ENCODE peak calls at places on chromosomes 11 and 22, in four cellular contexts. S is PC-3, W is dorsolateral prefrontal cortex, D is NB4. I is an unnamed sample.

GRCh38 chr22:19626666-19627065 is 87.6 kb upstream of the SEPTIN5 start:
- DNase-seq in S (no peak), W (no peak), D (no peak), I (no peak)

GRCh38 chr22:48871176-48871840 is 956.4 kb downstream of the BRD1 start:
- DNase-seq in S (no peak), W (no peak), D (no peak), I (no peak)

GRCh38 chr11:96424693-96425092 is 34.9 kb downstream of the JRKL start:
- DNase-seq in S (peak), W (no peak), D (no peak), I (peak)

GRCh38 chr11:124878497-124879228 is 13.4 kb downstream of the ROBO3 start:
- DNase-seq in S (no peak), W (no peak), D (no peak), I (no peak)

GRCh38 chr22:37765498-37765897 is 42.2 kb upstream of the GCAT start:
- DNase-seq in S (no peak), W (no peak), D (no peak), I (no peak)

GRCh38 chr11:34155057-34155758 is 49.8 kb downstream of the NAT10 start:
- DNase-seq in S (no peak), W (no peak), D (no peak), I (no peak)

GRCh38 chr22:26983311-26983710 is 325.9 kb downstream of the MIAT start:
- DNase-seq in S (no peak), W (no peak), D (no peak), I (no peak)

GRCh38 chr11:128881221-128881620 is 9.9 kb upstream of the KCNJ5 start:
- DNase-seq in S (no peak), W (no peak), D (no peak), I (no peak)

GRCh38 chr22:21446128-21446826 is 20.9 kb upstream of the TMEM191C start:
- DNase-seq in S (no peak), W (no peak), D (no peak), I (no peak)

GRCh38 chr22:38327805-38328204 is 10.6 kb upstream of the CSNK1E start:
- DNase-seq in S (peak), W (no peak), D (peak), I (peak)

GRCh38 chr11:130738618-130739017 is 177.7 kb downstream of the SNX19 start:
- DNase-seq in S (peak), W (no peak), D (no peak), I (no peak)

GRCh38 chr11:76382209-76382608 is 1.1 kb downstream of the GVQW3 start:
- DNase-seq in S (no peak), W (no peak), D (peak), I (no peak)
- H3K4me3 ChIP-seq in S (peak), W (no peak), D (peak), I (no peak)

GRCh38 chr11:32187106-32187505 is 96.2 kb downstream of the RCN1 start:
- DNase-seq in S (no peak), W (no peak), D (no peak), I (no peak)

GRCh38 chr11:32186118-32186517 is 95.2 kb downstream of the RCN1 start:
- DNase-seq in S (no peak), W (no peak), D (no peak), I (no peak)

GRCh38 chr11:32184057-32185055 is 93.5 kb downstream of the RCN1 start:
- DNase-seq in S (no peak), W (no peak), D (no peak), I (no peak)

GRCh38 chr11:32183512-32183911 is 92.6 kb downstream of the RCN1 start:
- DNase-seq in S (no peak), W (no peak), D (no peak), I (no peak)

DNA sequence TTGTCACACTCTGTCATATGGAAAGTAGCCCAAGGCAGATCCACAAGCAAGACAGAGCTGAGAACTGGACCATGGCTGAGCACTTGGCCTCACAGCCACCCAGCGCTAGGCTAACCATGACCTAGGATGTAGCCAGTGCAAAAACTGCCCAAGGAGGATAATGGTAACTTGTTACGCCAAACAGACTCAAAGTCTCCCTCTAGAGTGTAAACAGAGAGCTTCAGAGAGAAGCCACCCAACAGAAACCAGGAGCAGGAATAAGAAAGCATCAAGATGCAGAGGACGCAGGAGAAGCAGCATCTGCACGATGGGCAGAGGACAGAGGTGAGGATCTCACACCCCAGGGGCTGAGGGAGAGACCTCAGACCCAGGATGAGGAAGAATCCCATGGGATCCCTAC is 97.9 kb downstream of the RCN1 start:
- DNase-seq in S (no peak), W (no peak), D (peak), I (no peak)
- TF ChIP-seq CTCF in S (peak), W (no peak), D (no peak), I (no peak)

GRCh38 chr11:61359541-61359940 is 2.1 kb downstream of the CYB561A3 start:
- DNase-seq in S (no peak), W (no peak), D (peak), I (no peak)

GRCh38 chr11:61364012-61364396 is 1.8 kb downstream of the TMEM138 start:
- DNase-seq in S (no peak), W (no peak), D (no peak), I (no peak)

GRCh38 chr11:61361237-61361636 is 445 bp downstream of the CYB561A3 start:
- DNase-seq in S (peak), W (no peak), D (no peak), I (no peak)

GRCh38 chr11:61361686-61362541 is at the start of the genes CYB561A3 and TMEM138:
- DNase-seq in S (peak), W (peak), D (peak), I (peak)

DNA sequence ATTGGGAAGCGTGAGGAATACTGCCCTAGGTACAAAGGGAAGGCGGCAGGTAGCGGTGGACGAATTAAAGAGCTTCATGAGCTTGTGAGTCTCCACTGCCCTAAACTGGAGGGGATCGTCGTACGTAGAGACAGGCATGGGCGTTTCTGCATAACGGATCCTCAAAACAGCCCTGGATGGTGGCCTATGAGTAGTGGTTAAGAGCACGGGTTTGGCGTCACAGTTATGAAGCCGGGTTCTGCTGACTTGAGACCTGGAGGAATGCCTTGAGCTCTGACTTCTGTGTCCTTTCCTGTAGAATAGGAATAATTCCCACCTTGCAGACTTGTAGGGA is 335 bp downstream of the TMEM138 start:
- DNase-seq in S (peak), W (peak), D (peak), I (no peak)
- H3K4me3 ChIP-seq in S (peak), W (peak), D (peak), I (peak)

GRCh38 chr11:12099132-12099873 is 11.1 kb upstream of the MICAL2 start:
- DNase-seq in S (no peak), W (no peak), D (peak), I (no peak)
- TF ChIP-seq CTCF in S (peak), W (no peak), D (peak), I (no peak)

DNA sequence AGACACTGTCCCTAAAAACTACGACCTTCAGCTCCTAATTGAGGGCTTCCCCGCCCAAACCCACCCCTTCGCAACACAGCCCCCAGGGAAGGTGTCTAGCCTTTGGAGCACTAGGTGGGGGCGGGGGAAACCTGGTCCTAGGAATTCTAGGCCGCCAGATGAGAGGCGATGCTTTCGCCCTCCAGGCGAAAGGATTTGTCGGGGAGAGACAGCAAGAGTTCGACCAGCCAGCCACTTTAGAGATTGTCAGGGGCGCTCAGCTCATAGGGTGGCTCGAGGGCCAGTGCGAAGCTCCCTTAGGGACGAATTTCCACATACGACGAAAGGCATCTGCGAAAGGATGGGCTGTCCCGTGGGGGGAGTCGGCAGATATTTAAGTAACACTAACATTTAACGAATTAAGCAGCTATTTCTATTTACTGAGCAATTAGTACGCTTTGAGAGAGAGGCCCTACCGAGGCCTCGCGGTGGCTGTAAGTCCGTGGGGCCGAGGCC is 5.3 kb downstream of the CD248 start:
- DNase-seq in S (no peak), W (no peak), D (no peak), I (no peak)
- H3K4me3 ChIP-seq in S (peak), W (peak), D (peak), I (peak)

GRCh38 chr11:11148104-11148509 is 204.9 kb downstream of the CSNK2A3 start:
- DNase-seq in S (peak), W (no peak), D (peak), I (peak)
- TF ChIP-seq CTCF in S (peak), W (no peak), D (peak), I (peak)

DNA sequence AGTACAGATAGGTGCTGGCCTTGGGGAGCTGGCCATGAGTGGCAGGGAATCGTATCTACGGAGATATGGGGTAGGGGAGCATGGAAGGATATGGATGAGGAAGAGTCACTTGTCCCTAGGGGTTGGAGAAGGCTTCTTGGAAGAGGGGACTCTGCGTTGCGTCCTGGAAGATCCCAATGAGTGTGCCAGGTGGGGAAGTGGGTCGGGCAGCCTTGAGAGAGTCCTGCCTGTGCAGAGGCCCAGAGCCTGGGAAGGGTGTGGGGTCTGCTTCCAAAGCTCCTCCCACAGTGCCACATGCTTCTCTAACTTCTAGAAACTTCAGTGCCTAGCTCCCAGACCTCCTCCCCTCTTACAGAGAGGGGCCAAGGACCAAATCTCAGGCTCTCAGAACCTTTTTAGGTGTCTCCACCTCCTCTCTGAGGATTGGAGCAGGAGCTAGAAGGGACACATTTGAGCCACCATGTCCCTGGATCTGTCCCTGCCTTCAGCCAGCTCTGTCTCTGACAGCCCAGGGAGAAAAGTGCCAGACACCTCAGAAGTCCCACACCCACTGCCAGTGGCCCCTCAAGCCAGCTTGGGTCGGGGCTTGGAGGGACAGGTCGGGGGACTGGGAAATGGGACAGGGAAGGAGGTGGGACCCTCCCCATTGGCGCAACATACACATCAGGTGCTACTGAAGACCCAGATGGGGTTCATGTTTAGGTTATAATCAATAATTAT is 11.0 kb downstream of the RHBDD3 start:
- DNase-seq in S (no peak), W (no peak), D (no peak), I (no peak)
- H3K4me3 ChIP-seq in S (no peak), W (no peak), D (no peak), I (no peak)

GRCh38 chr11:69948256-69949141 is 129.3 kb upstream of the FGF3 start:
- DNase-seq in S (peak), W (no peak), D (no peak), I (no peak)
- TF ChIP-seq CTCF in S (peak), W (no peak), D (no peak), I (no peak)

DNA sequence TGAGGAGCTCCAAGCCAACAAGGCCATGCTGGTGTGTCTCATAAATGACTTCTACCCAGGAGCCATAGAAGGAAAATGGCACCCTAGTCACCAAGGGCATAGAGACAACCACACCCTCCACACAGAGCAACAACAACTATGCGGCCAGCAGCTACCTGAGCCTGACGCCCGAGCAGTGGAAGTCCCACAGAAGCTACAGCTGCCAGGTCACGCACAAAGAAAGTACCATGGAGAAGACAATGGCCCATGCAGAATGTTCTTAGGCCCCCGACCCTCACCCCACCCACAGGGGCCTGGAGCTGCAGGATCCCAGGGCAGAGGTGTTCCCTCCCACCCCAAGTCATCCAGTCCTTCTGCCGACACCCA is 28.0 kb downstream of the IGLL5 start:
- DNase-seq in S (no peak), W (no peak), D (no peak), I (no peak)
- H3K4me3 ChIP-seq in S (no peak), W (no peak), D (no peak), I (no peak)

DNA sequence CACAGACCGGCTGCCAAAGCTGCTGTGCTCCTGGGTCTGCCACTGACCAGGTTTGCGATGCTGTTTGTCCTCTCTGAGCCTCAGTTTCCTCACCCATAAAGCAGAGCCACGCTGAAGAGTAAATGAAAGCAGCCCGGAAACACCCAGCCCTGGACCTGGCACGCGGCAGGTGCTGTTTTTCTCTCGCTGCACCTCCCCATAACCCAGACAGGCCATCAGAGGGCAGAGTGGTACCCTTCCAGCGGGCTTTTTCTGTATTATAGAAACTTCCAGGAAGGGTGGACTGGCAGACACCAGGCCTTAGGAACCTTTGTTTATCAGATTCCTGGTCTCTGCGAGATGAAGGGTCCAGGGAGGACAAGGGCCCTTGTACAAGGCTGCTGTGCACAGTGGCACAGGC is 17.9 kb upstream of the FGF19 start:
- DNase-seq in S (peak), W (no peak), D (no peak), I (no peak)
- TF ChIP-seq CTCF in S (peak), W (no peak), D (peak), I (peak)